ENCODE peak calls at places on chromosomes 7 and 10, in five cellular contexts. W is Calu3, Z is BJ, O is type B pancreatic cell, G is left ventricle myocardium inferior. M is an unnamed sample.

GRCh38 chr10:72009062-72009429 is 44.9 kb downstream of the CHST3 start:
- DNase-seq in W (no peak), Z (no peak), O (no peak), G (no peak), M (no peak)

GRCh38 chr7:152504367-152504766 is 68.6 kb upstream of the KMT2C start:
- DNase-seq in W (peak; percentile 17), Z (no peak), O (no peak), G (no peak), M (no peak)

GRCh38 chr10:7610651-7611389 is 55.9 kb downstream of the ITIH5 start:
- DNase-seq in W (no peak), Z (peak; percentile 96), O (no peak), G (peak; percentile 29), M (peak; percentile 94)

GRCh38 chr10:74640134-74640533 is 186.3 kb upstream of the KAT6B start:
- DNase-seq in W (no peak), Z (peak; percentile 19), O (no peak), G (no peak), M (no peak)

GRCh38 chr10:17075510-17075909 is 54.1 kb downstream of the CUBN start:
- DNase-seq in W (peak; percentile 20), Z (peak; percentile 90), O (no peak), G (no peak), M (peak; percentile 87)

GRCh38 chr10:84613336-84614021 is 285.1 kb downstream of the CCSER2 start:
- DNase-seq in W (peak; percentile 56), Z (no peak), O (no peak), G (no peak), M (no peak)

GRCh38 chr7:73645643-73646182 is 21.4 kb upstream of the MLXIPL start:
- DNase-seq in W (no peak), Z (no peak), O (no peak), G (no peak), M (no peak)

GRCh38 chr7:28013019-28013418 is 167.6 kb downstream of the JAZF1 start:
- DNase-seq in W (no peak), Z (no peak), O (no peak), G (no peak), M (no peak)

GRCh38 chr7:45598697-45599520 is 24.7 kb downstream of the ADCY1 start:
- DNase-seq in W (no peak), Z (no peak), O (peak; percentile 51), G (no peak), M (no peak)

GRCh38 chr10:34964166-34964800 is 125.9 kb downstream of the CUL2 start:
- DNase-seq in W (no peak), Z (no peak), O (no peak), G (no peak), M (no peak)

GRCh38 chr10:78134919-78135318 is 101.3 kb downstream of the RPS24 start:
- DNase-seq in W (no peak), Z (no peak), O (no peak), G (no peak), M (no peak)

GRCh38 chr7:118877187-118877586 is 652.7 kb downstream of the ANKRD7 start:
- DNase-seq in W (no peak), Z (no peak), O (no peak), G (no peak), M (no peak)

GRCh38 chr10:104090597-104090996 is 4.9 kb upstream of the COL17A1 start:
- DNase-seq in W (no peak), Z (no peak), O (no peak), G (no peak), M (no peak)

GRCh38 chr10:116783011-116783655 is 40.8 kb upstream of the HSPA12A start:
- DNase-seq in W (no peak), Z (no peak), O (no peak), G (no peak), M (no peak)

DNA sequence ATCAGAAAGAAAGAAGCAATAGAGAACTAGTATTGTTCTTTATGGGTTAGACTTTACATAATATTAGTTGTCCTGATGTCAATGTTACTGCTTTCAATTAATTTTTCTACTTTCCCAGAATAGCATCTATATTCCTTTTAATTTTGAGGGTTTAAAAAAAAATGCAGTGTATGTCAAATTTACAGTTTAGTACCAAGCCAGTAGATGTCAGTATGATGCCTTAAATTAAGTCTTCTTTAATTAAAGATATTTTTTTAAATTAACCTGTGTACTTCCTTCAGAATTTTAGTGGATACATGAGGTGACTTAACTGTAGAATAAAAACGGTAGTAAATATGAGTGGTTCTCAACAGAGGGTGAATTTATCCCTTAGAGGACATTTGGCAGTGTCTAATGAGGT is 35.2 kb upstream of the STOX1 start:
- DNase-seq in W (no peak), Z (no peak), O (no peak), G (no peak), M (no peak)
- TF ChIP-seq CTCF in W (no peak), Z (peak; percentile 19), O (peak; percentile 52), G (peak; percentile 20), M (peak; percentile 25)

GRCh38 chr10:126770809-126771208 is 100.3 kb upstream of the C10orf90 start:
- DNase-seq in W (no peak), Z (no peak), O (no peak), G (no peak), M (no peak)
- TF ChIP-seq CTCF in W (no peak), Z (no peak), O (no peak), G (no peak), M (no peak)

GRCh38 chr10:28938745-28939144 is 261.4 kb downstream of the BAMBI start:
- DNase-seq in W (no peak), Z (no peak), O (no peak), G (no peak), M (no peak)

GRCh38 chr10:28940158-28940888 is 263.0 kb downstream of the BAMBI start:
- DNase-seq in W (no peak), Z (no peak), O (no peak), G (no peak), M (no peak)

GRCh38 chr10:28942012-28942411 is 264.7 kb downstream of the BAMBI start:
- DNase-seq in W (no peak), Z (no peak), O (no peak), G (no peak), M (no peak)

GRCh38 chr10:28937959-28938358 is 260.6 kb downstream of the BAMBI start:
- DNase-seq in W (no peak), Z (no peak), O (no peak), G (no peak), M (no peak)

DNA sequence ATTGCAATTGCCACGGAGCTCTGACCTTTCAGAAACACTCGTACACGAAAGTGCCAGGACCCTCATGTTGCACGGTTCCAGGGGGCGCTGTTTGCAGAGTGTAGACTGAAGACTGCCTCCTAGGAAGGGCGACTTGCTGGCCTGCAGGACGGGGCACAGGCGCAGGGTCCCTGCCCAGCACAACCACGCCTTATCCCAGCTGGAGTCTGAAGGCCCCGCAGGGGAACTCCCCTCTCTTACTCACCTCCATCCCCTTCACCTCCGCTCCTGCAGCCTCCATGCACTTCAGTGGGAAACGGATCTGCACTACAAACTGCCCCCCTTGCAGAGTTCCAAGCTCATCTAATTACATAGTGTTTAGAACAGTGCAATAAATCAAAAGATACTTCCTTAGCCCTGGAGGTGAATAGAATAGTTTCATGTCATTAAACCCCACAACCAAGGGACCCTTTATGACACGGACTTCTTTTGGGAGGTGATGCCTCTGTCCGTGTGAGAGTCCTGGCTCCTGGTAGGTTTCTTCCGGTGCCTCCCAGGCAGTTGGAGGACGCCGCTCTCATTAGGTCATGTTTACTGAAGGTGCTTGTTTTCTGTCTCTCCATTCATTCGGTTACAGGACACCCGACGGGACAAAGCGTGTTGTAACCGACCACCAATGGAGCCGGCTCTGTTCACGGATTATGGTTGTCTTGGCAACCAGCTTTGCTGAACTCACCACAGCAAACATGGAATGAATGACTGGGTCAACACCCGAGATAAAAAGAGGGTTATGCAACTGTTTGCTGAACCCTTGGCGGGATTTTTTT is 262.2 kb downstream of the BAMBI start:
- DNase-seq in W (peak; percentile 89), Z (no peak), O (no peak), G (peak; percentile 39), M (no peak)
- TF ChIP-seq CTCF in W (peak; percentile 52), Z (no peak), O (peak; percentile 74), G (peak; percentile 10), M (no peak)

DNA sequence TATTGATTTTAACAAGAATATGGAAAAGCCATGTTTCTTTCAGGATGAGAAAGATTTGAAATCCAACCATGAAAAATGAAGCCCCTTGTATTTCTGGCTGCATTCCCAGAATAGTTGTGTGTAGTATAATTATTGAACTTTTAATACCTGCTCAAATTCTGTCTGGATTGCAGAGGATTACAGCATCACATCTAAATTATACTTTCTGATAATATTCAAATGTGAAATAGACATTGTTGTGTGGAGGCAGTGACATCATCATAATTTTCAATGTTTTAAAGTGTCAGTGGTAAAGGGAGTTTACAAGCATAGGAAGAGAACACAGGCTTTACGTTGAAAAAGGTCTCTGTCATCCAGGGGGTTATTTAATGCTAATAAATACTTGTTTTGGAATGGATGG is 93.4 kb downstream of the POLL start:
- DNase-seq in W (no peak), Z (no peak), O (no peak), G (no peak), M (no peak)
- TF ChIP-seq CTCF in W (no peak), Z (no peak), O (no peak), G (no peak), M (no peak)

M was measured in AG09319.